ENCODE peak calls at places on chromosomes 6 and 20, in ten cellular contexts. A, Y, L, P, T, K, U, W, O and S are unnamed samples.

GRCh38 chr6:88380083-88380482 is 213.9 kb upstream of the CNR1 start:
- DNase-seq in A (peak; percentile 61), Y (no peak), P (peak; percentile 23), W (no peak), T (peak; percentile 79), O (peak; percentile 45), L (peak; percentile 86), K (peak; percentile 75), U (no peak), S (peak; percentile 71)

GRCh38 chr6:46170357-46171289 is at the start of gene ENPP5:
- DNase-seq in T (peak; percentile 97), L (peak; percentile 28), Y (peak; percentile 96), P (no peak), O (peak; percentile 59), A (peak; percentile 91), U (peak; percentile 78), W (peak; percentile 98), K (peak; percentile 41), S (peak; percentile 73)

GRCh38 chr6:49514571-49515484 is 15.1 kb downstream of the GLYATL3 start:
- DNase-seq in P (no peak), Y (no peak), A (no peak), L (no peak), U (no peak), K (no peak), O (no peak), W (no peak), T (no peak), S (no peak)

GRCh38 chr20:37346232-37346525 is 239 bp downstream of the SRC start:
- DNase-seq in P (no peak), L (no peak), U (no peak), O (no peak), K (no peak), W (no peak), Y (no peak), A (no peak), T (no peak), S (no peak)

GRCh38 chr6:90048191-90048969 is 154.1 kb downstream of the GJA10 start:
- DNase-seq in L (no peak), U (no peak), Y (no peak), W (no peak), O (no peak), P (no peak), A (no peak), T (no peak), K (no peak), S (no peak)

GRCh38 chr6:80183019-80183418 is 76.5 kb downstream of the BCKDHB start:
- DNase-seq in Y (no peak), K (no peak), U (no peak), L (no peak), T (no peak), A (no peak), W (no peak), O (no peak), P (no peak), S (no peak)

GRCh38 chr20:57880155-57880648 is 170.4 kb upstream of the PMEPA1 start:
- DNase-seq in A (no peak), O (peak; percentile 25), U (no peak), Y (no peak), T (no peak), L (peak; percentile 33), P (no peak), K (no peak), W (no peak), S (no peak)

GRCh38 chr6:170289108-170289931 is 1.6 kb downstream of the DLL1 start:
- DNase-seq in O (peak; percentile 38), K (no peak), L (no peak), Y (no peak), P (no peak), W (peak; percentile 55), A (peak; percentile 34), U (peak; percentile 39), T (no peak), S (no peak)

GRCh38 chr6:116529466-116529969 is 16.0 kb downstream of the TRAPPC3L start:
- DNase-seq in W (no peak), U (no peak), A (no peak), K (no peak), Y (no peak), P (no peak), L (peak; percentile 20), T (no peak), O (no peak), S (no peak)

GRCh38 chr6:113599444-113599843 is 257.7 kb upstream of the MARCKS start:
- DNase-seq in U (no peak), Y (no peak), P (no peak), L (peak; percentile 74), O (no peak), K (peak; percentile 62), T (no peak), W (no peak), A (no peak), S (no peak)

GRCh38 chr6:4610256-4610655 is 165.9 kb upstream of the CDYL start:
- DNase-seq in A (no peak), U (no peak), T (no peak), P (no peak), O (no peak), L (peak; percentile 90), Y (no peak), K (peak; percentile 98), W (no peak), S (no peak)

GRCh38 chr6:119738425-119738824 is 388.9 kb upstream of the MAN1A1 start:
- DNase-seq in U (no peak), L (no peak), O (no peak), P (no peak), W (no peak), T (no peak), K (no peak), Y (no peak), A (no peak), S (no peak)

GRCh38 chr6:26057899-26058298 is 29.3 kb upstream of the HFE start:
- DNase-seq in W (no peak), K (no peak), L (no peak), A (no peak), O (no peak), U (no peak), T (no peak), P (no peak), Y (no peak), S (no peak)

GRCh38 chr6:34362909-34363713 is 29.4 kb downstream of the NUDT3 start:
- DNase-seq in Y (no peak), L (no peak), T (no peak), P (no peak), U (no peak), K (no peak), W (peak; percentile 34), O (no peak), A (no peak), S (no peak)
- H3K27ac ChIP-seq in Y (no peak overlapping the region), L (no peak overlapping the region), T (no peak overlapping the region), P (no peak overlapping the region), U (no peak overlapping the region), K (peak overlapping the region; percentile 92), W (no peak overlapping the region), O (no peak overlapping the region), A (peak overlapping the region; percentile 89), S (no peak overlapping the region)

GRCh38 chr6:30735668-30736314 is 6.7 kb downstream of the FLOT1 start:
- DNase-seq in U (no peak), T (no peak), K (no peak), A (no peak), P (no peak), L (no peak), Y (no peak), W (no peak), O (no peak), S (no peak)
- H3K27ac ChIP-seq in U (no peak overlapping the region), T (no peak overlapping the region), K (no peak overlapping the region), A (no peak overlapping the region), P (no peak overlapping the region), L (no peak overlapping the region), Y (no peak overlapping the region), W (no peak overlapping the region), O (no peak overlapping the region), S (no peak overlapping the region)

GRCh38 chr6:150175611-150176151 is 32.8 kb downstream of the PPP1R14C start:
- DNase-seq in A (no peak), K (no peak), T (no peak), U (no peak), P (no peak), O (no peak), Y (no peak), L (no peak), W (no peak), S (no peak)

GRCh38 chr6:150179030-150179429 is 36.2 kb downstream of the PPP1R14C start:
- DNase-seq in W (no peak), A (no peak), O (no peak), Y (no peak), P (no peak), U (no peak), K (no peak), T (no peak), L (no peak), S (no peak)

GRCh38 chr6:150176152-150176551 is 33.3 kb downstream of the PPP1R14C start:
- DNase-seq in Y (no peak), P (no peak), K (no peak), O (no peak), U (no peak), T (no peak), L (no peak), W (no peak), A (no peak), S (peak; percentile 30)

GRCh38 chr6:150177260-150178246 is 34.7 kb downstream of the PPP1R14C start:
- DNase-seq in Y (no peak), P (peak; percentile 28), A (no peak), K (no peak), L (peak; percentile 67), T (no peak), W (no peak), U (no peak), O (no peak), S (no peak)

GRCh38 chr6:150176659-150177058 is 33.8 kb downstream of the PPP1R14C start:
- DNase-seq in T (no peak), U (no peak), L (no peak), W (no peak), P (no peak), O (no peak), K (no peak), Y (no peak), A (no peak), S (no peak)
- H3K27ac ChIP-seq in T (no peak overlapping the region), U (no peak overlapping the region), L (no peak overlapping the region), W (no peak overlapping the region), P (no peak overlapping the region), O (no peak overlapping the region), K (peak overlapping the region; percentile 100), Y (peak overlapping the region; percentile 8), A (peak overlapping the region; percentile 74), S (peak overlapping the region; percentile 25)

DNA sequence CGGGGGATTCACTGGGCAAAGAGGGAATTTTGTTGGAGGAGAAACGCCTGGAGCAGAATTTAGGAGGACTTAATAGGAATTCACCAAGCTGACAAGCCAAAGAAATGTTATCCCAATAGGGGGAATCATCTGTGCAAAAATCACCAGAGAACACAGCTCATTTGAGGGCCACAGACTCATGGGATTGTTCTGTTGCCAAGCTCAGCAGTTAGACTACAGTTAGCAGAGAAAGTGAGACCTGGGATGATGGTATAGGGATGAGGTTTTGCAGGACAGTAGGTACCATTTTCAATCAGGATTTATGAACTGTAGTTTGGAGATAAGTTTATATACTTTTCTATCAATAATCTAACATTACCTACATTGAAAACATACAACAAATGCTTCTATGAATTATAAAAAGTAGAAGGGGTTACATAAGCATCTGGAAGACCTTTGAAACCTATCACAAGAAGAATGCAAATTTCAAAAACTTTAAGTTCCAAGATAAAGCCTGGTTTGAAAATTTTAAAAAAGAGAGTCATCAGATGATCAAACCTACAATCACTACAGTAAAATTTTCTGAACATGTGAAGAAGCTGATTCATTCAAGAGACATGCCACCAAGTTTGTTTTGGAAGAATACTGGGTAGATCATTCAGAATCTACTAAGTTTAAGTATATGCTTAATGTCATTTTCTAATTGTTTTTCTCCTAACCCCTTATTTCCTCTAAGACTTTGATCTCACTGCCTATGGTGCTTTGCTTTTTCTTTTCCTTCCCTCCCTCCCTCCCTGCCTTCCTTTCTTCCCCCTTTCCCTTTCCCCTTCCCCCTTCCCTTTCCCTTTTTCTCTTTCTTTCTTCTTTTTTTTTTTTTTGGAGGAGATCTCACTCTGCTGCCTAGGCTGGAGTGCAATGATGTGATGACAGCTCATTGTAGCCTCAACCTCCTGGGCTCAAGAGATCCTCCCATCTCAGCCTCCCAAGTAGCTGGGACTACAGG is 81.5 kb downstream of the KIF13A start:
- DNase-seq in P (peak; percentile 14), Y (no peak), L (peak; percentile 90), T (no peak), A (no peak), W (no peak), O (no peak), U (no peak), K (no peak), S (no peak)
- H3K27ac ChIP-seq in P (peak overlapping the region; percentile 95), Y (no peak overlapping the region), L (peak overlapping the region; percentile 90), T (no peak overlapping the region), A (peak overlapping the region; percentile 91), W (no peak overlapping the region), O (no peak overlapping the region), U (no peak overlapping the region), K (no peak overlapping the region), S (peak overlapping the region; percentile 83)